ENCODE peak calls at places on chromosomes 7 and 10, in five cellular contexts. M is SK-N-SH, A is K562, O is HepG2, V is GM12878. W is an unnamed sample.

GRCh38 chr7:23679898-23680416 is at the start of gene FAM221A:
- DNase-seq in M (peak; percentile 95), O (no peak), V (peak; percentile 36), A (no peak), W (peak; percentile 75)

GRCh38 chr10:13877154-13877909 is 290.6 kb downstream of the PRPF18 start:
- DNase-seq in V (no peak), O (peak; percentile 5), M (no peak), A (no peak), W (no peak)

GRCh38 chr7:95899919-95900513 is 127.7 kb downstream of the DYNC1I1 start:
- DNase-seq in M (no peak), V (no peak), O (peak; percentile 3), A (no peak), W (peak; percentile 16)

GRCh38 chr7:155584261-155584660 is 37.9 kb upstream of the CNPY1 start:
- DNase-seq in O (no peak), V (no peak), A (no peak), M (no peak), W (no peak)

GRCh38 chr7:148590533-148590932 is at the start of gene C7orf33:
- DNase-seq in A (no peak), M (no peak), V (no peak), O (no peak), W (no peak)

GRCh38 chr10:110498087-110498981 is 627 bp downstream of the DUSP5 start:
- DNase-seq in V (no peak), A (peak; percentile 50), O (no peak), M (peak; percentile 76), W (peak; percentile 51)

GRCh38 chr7:12685550-12685949 is 1.9 kb upstream of the ARL4A start:
- DNase-seq in O (no peak), A (no peak), V (no peak), M (peak; percentile 27), W (peak; percentile 7)

GRCh38 chr10:99809931-99810615 is 27.6 kb downstream of the ABCC2 start:
- DNase-seq in O (no peak), V (no peak), M (no peak), A (no peak), W (no peak)

GRCh38 chr7:50502001-50502684 is 52.0 kb upstream of the FIGNL1 start:
- DNase-seq in M (no peak), V (no peak), O (no peak), A (no peak), W (no peak)

GRCh38 chr10:17673517-17674051 is 29.6 kb downstream of the STAM start:
- DNase-seq in O (peak; percentile 91), V (no peak), M (no peak), A (peak; percentile 18), W (no peak)

GRCh38 chr10:124756156-124756555 is 12.0 kb upstream of the FAM53B start:
- DNase-seq in O (no peak), M (no peak), A (no peak), V (no peak), W (no peak)

GRCh38 chr10:131207584-131208532 is 103.7 kb downstream of the TCERG1L start:
- DNase-seq in M (no peak), O (no peak), V (no peak), A (no peak), W (no peak)

GRCh38 chr10:116104210-116104932 is 168.6 kb downstream of the GFRA1 start:
- DNase-seq in O (no peak), M (no peak), V (no peak), A (no peak), W (no peak)

DNA sequence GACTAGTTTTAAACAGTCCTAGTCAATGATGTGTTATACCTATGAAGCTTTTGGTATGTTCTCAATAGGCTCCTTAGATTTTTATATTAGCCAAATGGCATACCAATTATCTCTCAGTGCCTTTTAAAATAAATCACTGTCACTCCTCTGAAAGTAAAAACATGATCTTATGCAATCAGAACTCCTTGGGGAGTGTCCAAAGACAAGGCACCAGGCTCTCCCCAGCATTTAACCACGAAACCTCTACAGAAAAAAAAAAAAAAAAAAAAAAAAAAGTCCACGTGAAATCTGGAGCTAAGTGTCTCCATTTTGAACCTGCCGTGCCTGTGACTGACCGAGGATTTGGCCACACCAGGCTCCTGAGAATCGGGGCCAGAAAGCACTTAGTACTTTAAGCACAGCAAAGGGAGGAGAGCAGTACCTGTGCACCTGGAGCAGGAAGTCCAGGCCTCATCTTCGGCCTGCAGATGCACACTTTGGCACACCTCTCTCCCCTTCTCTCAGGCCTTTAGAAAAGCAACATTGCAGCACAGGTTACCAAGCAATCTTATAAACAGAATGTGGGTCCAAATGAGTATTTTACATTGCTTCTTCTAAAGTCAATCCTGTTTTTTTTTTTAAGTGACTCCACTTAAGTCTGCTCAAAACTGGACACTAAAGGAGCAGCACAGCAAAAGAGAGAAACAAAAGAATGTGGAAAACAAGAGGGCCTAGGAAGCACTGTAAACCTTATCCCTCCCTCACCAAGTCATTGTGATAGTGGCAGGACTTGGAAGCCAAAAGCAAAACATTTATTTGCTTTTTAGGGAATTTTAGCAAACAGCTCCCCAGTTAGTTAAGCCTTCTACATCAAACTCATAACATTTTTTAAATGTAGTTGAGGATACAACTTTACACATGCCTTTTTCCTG is 1.5 kb downstream of the FAM13C start:
- DNase-seq in A (no peak), O (no peak), V (no peak), M (no peak), W (no peak)
- TF ChIP-seq FOXM1 in A (no peak), O (no peak), V (no peak), M (no peak), W (no peak)

DNA sequence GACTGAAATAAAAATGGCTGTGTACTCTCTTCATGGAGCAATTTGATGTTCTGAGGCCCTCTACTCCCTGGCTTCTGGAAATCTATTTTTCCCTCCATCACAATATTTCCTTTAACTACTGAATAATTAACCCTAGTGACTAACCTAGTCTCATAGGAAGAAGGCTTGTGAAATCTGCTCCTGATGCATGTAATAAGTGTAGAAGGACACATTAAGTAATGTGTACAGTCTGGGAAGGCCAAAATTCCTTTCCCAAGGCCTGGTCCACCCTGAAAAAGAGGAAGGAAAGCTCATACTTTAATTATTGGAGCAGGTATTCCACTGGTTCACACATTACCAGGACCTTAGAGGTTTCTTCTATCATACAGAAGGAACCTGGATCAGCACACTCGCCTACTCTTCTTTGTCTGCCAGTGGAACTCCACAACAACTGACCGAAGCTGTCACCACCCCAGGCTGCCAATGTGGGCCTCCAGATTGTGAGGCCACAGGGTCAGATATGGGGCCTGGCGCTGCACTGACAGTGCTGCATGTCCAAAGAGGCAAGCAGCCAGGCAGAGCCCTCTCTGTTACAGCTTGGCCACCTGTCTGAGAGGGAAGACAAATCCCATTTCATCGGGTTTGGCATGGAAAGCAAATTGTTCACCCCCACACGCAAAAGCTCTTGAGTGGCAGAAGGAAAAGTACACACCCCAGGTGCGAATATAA is 54.4 kb upstream of the FAM133B start:
- DNase-seq in V (no peak), O (no peak), A (no peak), M (no peak), W (no peak)
- TF ChIP-seq FOXM1 in V (no peak), O (no peak), A (no peak), M (no peak), W (no peak)

DNA sequence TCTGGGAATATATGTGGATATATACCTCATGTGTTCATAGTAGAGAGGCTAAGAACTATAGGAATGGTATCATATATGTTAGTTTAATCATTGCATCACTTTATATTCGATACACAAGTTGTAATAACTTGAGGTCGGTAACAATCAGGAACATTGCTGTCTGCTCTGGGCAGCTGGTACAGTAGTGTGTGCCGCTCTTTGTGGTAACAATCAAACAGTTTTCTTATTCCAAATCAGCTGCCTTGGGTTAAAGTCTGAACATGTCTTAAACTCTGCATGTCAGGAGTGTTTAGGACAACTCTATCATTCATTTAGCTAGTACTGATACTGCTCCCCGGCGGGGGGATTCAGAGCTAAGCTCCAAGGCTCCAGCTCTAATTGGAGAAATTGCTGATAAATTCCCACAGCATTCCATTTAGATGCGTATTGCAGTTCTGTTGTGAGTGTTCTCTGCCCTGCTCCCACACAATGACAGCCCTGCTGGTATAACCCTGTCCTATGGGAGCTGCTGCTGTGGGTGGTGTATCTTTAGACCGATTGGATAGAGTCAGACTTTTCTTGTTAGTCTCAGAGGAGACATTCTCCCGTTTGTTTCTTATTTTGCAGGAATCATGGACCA is 707.5 kb upstream of the FZD8 start:
- DNase-seq in O (no peak), A (no peak), V (no peak), M (peak; percentile 25), W (no peak)
- TF ChIP-seq FOXM1 in O (no peak), A (no peak), V (no peak), M (no peak), W (no peak)

GRCh38 chr7:16739863-16740622 is 13.5 kb upstream of the TSPAN13 start:
- DNase-seq in O (no peak), V (no peak), M (no peak), A (peak; percentile 72), W (peak; percentile 48)
- TF ChIP-seq FOXM1 in O (no peak), V (no peak), M (no peak), A (peak; percentile 84), W (no peak)

DNA sequence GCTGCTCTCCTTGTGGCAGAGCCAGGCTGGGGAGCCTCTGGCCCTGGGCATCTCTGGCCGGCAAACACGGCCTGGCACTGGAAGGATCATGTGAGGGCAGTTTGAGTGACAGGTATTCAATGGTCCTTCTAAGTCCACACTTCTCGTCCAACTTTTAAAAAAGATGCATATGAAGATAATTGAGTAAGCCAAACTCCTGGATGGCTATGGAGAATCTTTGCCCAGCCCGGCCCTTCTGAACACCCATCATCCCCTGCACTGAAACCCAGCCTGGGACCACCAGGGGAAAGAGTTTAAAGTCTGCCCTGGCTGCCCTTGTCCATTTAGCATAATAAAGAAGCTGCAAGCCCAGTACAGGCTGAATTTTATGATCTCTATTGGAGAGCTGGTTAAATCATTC is 4.1 kb downstream of the PTF1A start:
- DNase-seq in V (no peak), M (no peak), A (no peak), O (no peak), W (no peak)
- TF ChIP-seq FOXM1 in V (no peak), M (no peak), A (no peak), O (no peak), W (no peak)

GRCh38 chr10:22649977-22650376 is 64.4 kb downstream of the PIP4K2A start:
- DNase-seq in V (no peak), O (no peak), M (no peak), A (no peak), W (no peak)

GRCh38 chr10:22647244-22647643 is 67.1 kb downstream of the PIP4K2A start:
- DNase-seq in M (no peak), O (no peak), A (no peak), V (no peak), W (no peak)

GRCh38 chr10:22649390-22649841 is 65.0 kb downstream of the PIP4K2A start:
- DNase-seq in V (no peak), M (no peak), A (no peak), O (no peak), W (no peak)

GRCh38 chr10:22646291-22646926 is 68.0 kb downstream of the PIP4K2A start:
- DNase-seq in O (no peak), A (no peak), V (peak; percentile 74), M (no peak), W (no peak)

GRCh38 chr10:22648547-22648961 is 65.8 kb downstream of the PIP4K2A start:
- DNase-seq in M (no peak), A (no peak), O (no peak), V (peak; percentile 75), W (no peak)
- TF ChIP-seq FOXM1 in M (no peak), A (no peak), O (no peak), V (peak; percentile 55), W (no peak)

GRCh38 chr7:157830331-157830730 is 493.5 kb downstream of the DNAJB6 start:
- DNase-seq in V (no peak), O (no peak), M (no peak), A (no peak), W (no peak)
- TF ChIP-seq FOXM1 in V (no peak), O (no peak), M (no peak), A (no peak), W (no peak)